ENCODE peak calls at places on chromosomes 11 and 22, in ten cellular contexts. One of them, this sample, is unnamed.

GRCh38 chr22:38035530-38035885 is 21.7 kb upstream of the PICK1 start:
- DNase-seq in NCI-H2029 treated with DMSO at 0.1 percent for 48 hours: no peak
- DNase-seq in C1 segment of cervical spinal cord: no peak
- DNase-seq in AML-193: no peak
- DNase-seq in lung microvascular endothelial cell: no peak
- DNase-seq in stimulated activated CD4-positive, alpha-beta T cell treated with anti-CD3 and anti-CD28 coated beads, Interleukin-4, amount 100 ng/mL, for 24 hours: no peak
- DNase-seq in effector CD4-positive, alpha-beta T cell: no peak
- DNase-seq in H7: peak
- DNase-seq in NCI-H69: peak
- DNase-seq in LoVo: no peak
- DNase-seq in this sample: no peak

GRCh38 chr22:25068701-25069100 is 116.2 kb downstream of the KIAA1671 start:
- DNase-seq in LoVo: no peak
- DNase-seq in lung microvascular endothelial cell: no peak
- DNase-seq in C1 segment of cervical spinal cord: no peak
- DNase-seq in NCI-H2029 treated with DMSO at 0.1 percent for 48 hours: no peak
- DNase-seq in effector CD4-positive, alpha-beta T cell: no peak
- DNase-seq in stimulated activated CD4-positive, alpha-beta T cell treated with anti-CD3 and anti-CD28 coated beads, Interleukin-4, amount 100 ng/mL, for 24 hours: peak
- DNase-seq in AML-193: no peak
- DNase-seq in H7: peak
- DNase-seq in NCI-H69: peak
- DNase-seq in this sample: no peak

GRCh38 chr22:33780761-33781160 is 139.5 kb downstream of the LARGE1 start:
- DNase-seq in NCI-H2029 treated with DMSO at 0.1 percent for 48 hours: no peak
- DNase-seq in LoVo: no peak
- DNase-seq in lung microvascular endothelial cell: no peak
- DNase-seq in H7: no peak
- DNase-seq in effector CD4-positive, alpha-beta T cell: no peak
- DNase-seq in NCI-H69: no peak
- DNase-seq in stimulated activated CD4-positive, alpha-beta T cell treated with anti-CD3 and anti-CD28 coated beads, Interleukin-4, amount 100 ng/mL, for 24 hours: no peak
- DNase-seq in AML-193: no peak
- DNase-seq in C1 segment of cervical spinal cord: no peak
- DNase-seq in this sample: no peak

GRCh38 chr11:83195176-83195531 is 1.6 kb downstream of the ANKRD42 start:
- DNase-seq in H7: no peak
- DNase-seq in LoVo: no peak
- DNase-seq in stimulated activated CD4-positive, alpha-beta T cell treated with anti-CD3 and anti-CD28 coated beads, Interleukin-4, amount 100 ng/mL, for 24 hours: no peak
- DNase-seq in AML-193: peak
- DNase-seq in effector CD4-positive, alpha-beta T cell: no peak
- DNase-seq in NCI-H2029 treated with DMSO at 0.1 percent for 48 hours: no peak
- DNase-seq in C1 segment of cervical spinal cord: no peak
- DNase-seq in lung microvascular endothelial cell: peak
- DNase-seq in NCI-H69: no peak
- DNase-seq in this sample: no peak

GRCh38 chr11:41784513-41785335 is 325.3 kb upstream of the LRRC4C start:
- DNase-seq in C1 segment of cervical spinal cord: no peak
- DNase-seq in H7: no peak
- DNase-seq in AML-193: no peak
- DNase-seq in NCI-H69: peak
- DNase-seq in lung microvascular endothelial cell: no peak
- DNase-seq in stimulated activated CD4-positive, alpha-beta T cell treated with anti-CD3 and anti-CD28 coated beads, Interleukin-4, amount 100 ng/mL, for 24 hours: no peak
- DNase-seq in effector CD4-positive, alpha-beta T cell: no peak
- DNase-seq in LoVo: peak
- DNase-seq in NCI-H2029 treated with DMSO at 0.1 percent for 48 hours: no peak
- DNase-seq in this sample: no peak

GRCh38 chr11:35316161-35316560 is 103.2 kb downstream of the SLC1A2 start:
- DNase-seq in NCI-H2029 treated with DMSO at 0.1 percent for 48 hours: no peak
- DNase-seq in H7: no peak
- DNase-seq in effector CD4-positive, alpha-beta T cell: no peak
- DNase-seq in NCI-H69: no peak
- DNase-seq in AML-193: no peak
- DNase-seq in lung microvascular endothelial cell: no peak
- DNase-seq in C1 segment of cervical spinal cord: no peak
- DNase-seq in LoVo: no peak
- DNase-seq in stimulated activated CD4-positive, alpha-beta T cell treated with anti-CD3 and anti-CD28 coated beads, Interleukin-4, amount 100 ng/mL, for 24 hours: no peak
- DNase-seq in this sample: no peak

GRCh38 chr22:46239261-46240048 is 10.6 kb downstream of the CDPF1 start:
- DNase-seq in NCI-H2029 treated with DMSO at 0.1 percent for 48 hours: no peak
- DNase-seq in lung microvascular endothelial cell: no peak
- DNase-seq in H7: no peak
- DNase-seq in AML-193: no peak
- DNase-seq in C1 segment of cervical spinal cord: no peak
- DNase-seq in LoVo: no peak
- DNase-seq in NCI-H69: no peak
- DNase-seq in effector CD4-positive, alpha-beta T cell: no peak
- DNase-seq in stimulated activated CD4-positive, alpha-beta T cell treated with anti-CD3 and anti-CD28 coated beads, Interleukin-4, amount 100 ng/mL, for 24 hours: no peak
- DNase-seq in this sample: no peak

GRCh38 chr11:126929186-126930085 is 71.1 kb downstream of the KIRREL3 start:
- DNase-seq in NCI-H2029 treated with DMSO at 0.1 percent for 48 hours: no peak
- DNase-seq in H7: no peak
- DNase-seq in effector CD4-positive, alpha-beta T cell: no peak
- DNase-seq in LoVo: no peak
- DNase-seq in stimulated activated CD4-positive, alpha-beta T cell treated with anti-CD3 and anti-CD28 coated beads, Interleukin-4, amount 100 ng/mL, for 24 hours: no peak
- DNase-seq in AML-193: no peak
- DNase-seq in NCI-H69: peak
- DNase-seq in C1 segment of cervical spinal cord: no peak
- DNase-seq in lung microvascular endothelial cell: no peak
- DNase-seq in this sample: no peak

GRCh38 chr22:32987081-32987631 is 71.0 kb downstream of the SYN3 start:
- DNase-seq in stimulated activated CD4-positive, alpha-beta T cell treated with anti-CD3 and anti-CD28 coated beads, Interleukin-4, amount 100 ng/mL, for 24 hours: no peak
- DNase-seq in NCI-H69: peak
- DNase-seq in NCI-H2029 treated with DMSO at 0.1 percent for 48 hours: no peak
- DNase-seq in lung microvascular endothelial cell: no peak
- DNase-seq in effector CD4-positive, alpha-beta T cell: no peak
- DNase-seq in LoVo: no peak
- DNase-seq in C1 segment of cervical spinal cord: peak
- DNase-seq in AML-193: no peak
- DNase-seq in H7: peak
- DNase-seq in this sample: no peak

GRCh38 chr11:130344846-130345245 is 30.1 kb upstream of the ZBTB44 start:
- DNase-seq in AML-193: no peak
- DNase-seq in NCI-H2029 treated with DMSO at 0.1 percent for 48 hours: no peak
- DNase-seq in stimulated activated CD4-positive, alpha-beta T cell treated with anti-CD3 and anti-CD28 coated beads, Interleukin-4, amount 100 ng/mL, for 24 hours: no peak
- DNase-seq in NCI-H69: no peak
- DNase-seq in effector CD4-positive, alpha-beta T cell: no peak
- DNase-seq in lung microvascular endothelial cell: no peak
- DNase-seq in LoVo: no peak
- DNase-seq in C1 segment of cervical spinal cord: no peak
- DNase-seq in H7: no peak
- DNase-seq in this sample: no peak

GRCh38 chr11:93849751-93850584 is 450 bp downstream of the VSTM5 start:
- DNase-seq in AML-193: no peak
- DNase-seq in stimulated activated CD4-positive, alpha-beta T cell treated with anti-CD3 and anti-CD28 coated beads, Interleukin-4, amount 100 ng/mL, for 24 hours: no peak
- DNase-seq in C1 segment of cervical spinal cord: peak
- DNase-seq in NCI-H69: peak
- DNase-seq in lung microvascular endothelial cell: no peak
- DNase-seq in NCI-H2029 treated with DMSO at 0.1 percent for 48 hours: no peak
- DNase-seq in LoVo: peak
- DNase-seq in H7: peak
- DNase-seq in effector CD4-positive, alpha-beta T cell: no peak
- DNase-seq in this sample: no peak

GRCh38 chr22:29811377-29811776 is 26.7 kb downstream of the ASCC2 start:
- DNase-seq in C1 segment of cervical spinal cord: no peak
- DNase-seq in H7: no peak
- DNase-seq in stimulated activated CD4-positive, alpha-beta T cell treated with anti-CD3 and anti-CD28 coated beads, Interleukin-4, amount 100 ng/mL, for 24 hours: no peak
- DNase-seq in effector CD4-positive, alpha-beta T cell: no peak
- DNase-seq in LoVo: no peak
- DNase-seq in NCI-H2029 treated with DMSO at 0.1 percent for 48 hours: no peak
- DNase-seq in lung microvascular endothelial cell: no peak
- DNase-seq in AML-193: no peak
- DNase-seq in NCI-H69: peak
- DNase-seq in this sample: no peak

GRCh38 chr22:48450188-48450825 is 1377.4 kb downstream of the BRD1 start:
- DNase-seq in stimulated activated CD4-positive, alpha-beta T cell treated with anti-CD3 and anti-CD28 coated beads, Interleukin-4, amount 100 ng/mL, for 24 hours: no peak
- DNase-seq in AML-193: no peak
- DNase-seq in lung microvascular endothelial cell: no peak
- DNase-seq in H7: no peak
- DNase-seq in NCI-H69: no peak
- DNase-seq in effector CD4-positive, alpha-beta T cell: no peak
- DNase-seq in NCI-H2029 treated with DMSO at 0.1 percent for 48 hours: no peak
- DNase-seq in C1 segment of cervical spinal cord: no peak
- DNase-seq in LoVo: no peak
- DNase-seq in this sample: no peak

GRCh38 chr11:72239849-72240460 is 4.0 kb downstream of the PHOX2A start:
- DNase-seq in AML-193: no peak
- DNase-seq in NCI-H69: no peak
- DNase-seq in NCI-H2029 treated with DMSO at 0.1 percent for 48 hours: no peak
- DNase-seq in stimulated activated CD4-positive, alpha-beta T cell treated with anti-CD3 and anti-CD28 coated beads, Interleukin-4, amount 100 ng/mL, for 24 hours: no peak
- DNase-seq in C1 segment of cervical spinal cord: peak
- DNase-seq in effector CD4-positive, alpha-beta T cell: no peak
- DNase-seq in lung microvascular endothelial cell: no peak
- DNase-seq in H7: peak
- DNase-seq in LoVo: no peak
- DNase-seq in this sample: no peak

GRCh38 chr11:122207921-122208764 is 92.1 kb upstream of the BLID start:
- DNase-seq in NCI-H69: no peak
- DNase-seq in C1 segment of cervical spinal cord: no peak
- DNase-seq in stimulated activated CD4-positive, alpha-beta T cell treated with anti-CD3 and anti-CD28 coated beads, Interleukin-4, amount 100 ng/mL, for 24 hours: no peak
- DNase-seq in H7: no peak
- DNase-seq in LoVo: no peak
- DNase-seq in NCI-H2029 treated with DMSO at 0.1 percent for 48 hours: no peak
- DNase-seq in AML-193: no peak
- DNase-seq in effector CD4-positive, alpha-beta T cell: no peak
- DNase-seq in lung microvascular endothelial cell: no peak
- DNase-seq in this sample: no peak

GRCh38 chr11:94528551-94528950 is 15.2 kb upstream of the FUT4 start:
- DNase-seq in LoVo: no peak
- DNase-seq in H7: no peak
- DNase-seq in NCI-H2029 treated with DMSO at 0.1 percent for 48 hours: no peak
- DNase-seq in AML-193: no peak
- DNase-seq in lung microvascular endothelial cell: no peak
- DNase-seq in stimulated activated CD4-positive, alpha-beta T cell treated with anti-CD3 and anti-CD28 coated beads, Interleukin-4, amount 100 ng/mL, for 24 hours: no peak
- DNase-seq in C1 segment of cervical spinal cord: no peak
- DNase-seq in NCI-H69: no peak
- DNase-seq in effector CD4-positive, alpha-beta T cell: no peak
- DNase-seq in this sample: no peak

GRCh38 chr11:129291556-129291955 is 84.1 kb upstream of the BARX2 start:
- DNase-seq in lung microvascular endothelial cell: no peak
- DNase-seq in AML-193: no peak
- DNase-seq in H7: no peak
- DNase-seq in effector CD4-positive, alpha-beta T cell: no peak
- DNase-seq in NCI-H2029 treated with DMSO at 0.1 percent for 48 hours: no peak
- DNase-seq in stimulated activated CD4-positive, alpha-beta T cell treated with anti-CD3 and anti-CD28 coated beads, Interleukin-4, amount 100 ng/mL, for 24 hours: no peak
- DNase-seq in C1 segment of cervical spinal cord: peak
- DNase-seq in LoVo: no peak
- DNase-seq in NCI-H69: no peak
- DNase-seq in this sample: no peak

GRCh38 chr11:66151273-66151672 is 81.2 kb downstream of the PACS1 start:
- DNase-seq in effector CD4-positive, alpha-beta T cell: no peak
- DNase-seq in stimulated activated CD4-positive, alpha-beta T cell treated with anti-CD3 and anti-CD28 coated beads, Interleukin-4, amount 100 ng/mL, for 24 hours: no peak
- DNase-seq in LoVo: no peak
- DNase-seq in C1 segment of cervical spinal cord: no peak
- DNase-seq in AML-193: no peak
- DNase-seq in NCI-H2029 treated with DMSO at 0.1 percent for 48 hours: no peak
- DNase-seq in NCI-H69: peak
- DNase-seq in H7: no peak
- DNase-seq in lung microvascular endothelial cell: no peak
- DNase-seq in this sample: no peak

GRCh38 chr11:43278302-43278956 is 33.4 kb upstream of the API5 start:
- DNase-seq in C1 segment of cervical spinal cord: no peak
- DNase-seq in lung microvascular endothelial cell: peak
- DNase-seq in NCI-H69: peak
- DNase-seq in stimulated activated CD4-positive, alpha-beta T cell treated with anti-CD3 and anti-CD28 coated beads, Interleukin-4, amount 100 ng/mL, for 24 hours: no peak
- DNase-seq in effector CD4-positive, alpha-beta T cell: no peak
- DNase-seq in NCI-H2029 treated with DMSO at 0.1 percent for 48 hours: no peak
- DNase-seq in H7: peak
- DNase-seq in LoVo: peak
- DNase-seq in AML-193: no peak
- DNase-seq in this sample: no peak

This sample was measured in esophagus squamous epithelium.